ENCODE peak calls at places on chromosomes 12 and 14, in seven cellular contexts. B, U, E, K, M, P and X are unnamed samples.

GRCh38 chr12:64893961-64894360 is 69.5 kb downstream of the TBC1D30 start:
- DNase-seq in U (no peak), P (no peak), B (peak; percentile 78), E (peak; percentile 43), K (peak; percentile 39), M (no peak), X (no peak)

GRCh38 chr12:25615119-25615518 is 62.0 kb upstream of the LMNTD1 start:
- DNase-seq in P (no peak), B (peak; percentile 82), K (peak; percentile 66), U (no peak), M (no peak), E (peak; percentile 90), X (no peak)

GRCh38 chr14:20035938-20036337 is at the start of gene OR4K13:
- DNase-seq in P (no peak), E (no peak), B (no peak), K (no peak), U (no peak), M (no peak), X (no peak)

GRCh38 chr12:92602476-92602875 is 100.3 kb upstream of the PLEKHG7 start:
- DNase-seq in B (peak; percentile 96), M (no peak), K (peak; percentile 41), E (peak; percentile 92), U (no peak), P (no peak), X (no peak)

GRCh38 chr12:20058068-20058467 is 310.3 kb upstream of the PDE3A start:
- DNase-seq in K (no peak), B (no peak), M (no peak), P (no peak), U (no peak), E (no peak), X (no peak)

GRCh38 chr12:47808574-47809380 is 10.9 kb downstream of the HDAC7 start:
- DNase-seq in K (peak; percentile 60), M (no peak), B (peak; percentile 71), E (no peak), P (no peak), U (no peak), X (no peak)

GRCh38 chr14:78519863-78520262 is 349.7 kb downstream of the NRXN3 start:
- DNase-seq in E (peak; percentile 9), P (peak; percentile 39), U (no peak), B (peak; percentile 50), K (peak; percentile 8), M (peak; percentile 62), X (no peak)

GRCh38 chr12:92136883-92137582 is 8.6 kb downstream of the BTG1 start:
- DNase-seq in B (peak; percentile 90), P (no peak), E (peak; percentile 95), M (no peak), U (no peak), K (peak; percentile 68), X (no peak)

GRCh38 chr12:6192604-6193380 is 7.4 kb upstream of the CD9 start:
- DNase-seq in M (no peak), U (no peak), E (no peak), B (no peak), K (no peak), P (no peak), X (no peak)

GRCh38 chr12:62834406-62834805 is 100.5 kb downstream of the PPM1H start:
- DNase-seq in P (no peak), U (no peak), B (no peak), K (no peak), M (no peak), E (peak; percentile 12), X (no peak)

GRCh38 chr14:99576761-99577705 is 27.0 kb downstream of the CCDC85C start:
- DNase-seq in M (no peak), E (no peak), B (no peak), P (no peak), U (no peak), K (no peak), X (no peak)

GRCh38 chr12:76111209-76111749 is 26.8 kb upstream of the NAP1L1 start:
- DNase-seq in P (no peak), B (no peak), E (no peak), K (no peak), U (no peak), M (no peak), X (no peak)

GRCh38 chr12:31234955-31235867 is 90.7 kb downstream of the SINHCAF start:
- DNase-seq in B (peak; percentile 34), K (peak; percentile 36), M (peak; percentile 57), P (no peak), E (peak; percentile 20), U (no peak), X (no peak)

GRCh38 chr12:6104027-6104426 is 20.4 kb downstream of the VWF start:
- DNase-seq in B (no peak), K (no peak), P (no peak), M (no peak), E (no peak), U (no peak), X (no peak)

GRCh38 chr12:77032406-77032805 is 33.0 kb downstream of the E2F7 start:
- DNase-seq in M (no peak), K (no peak), U (no peak), B (peak; percentile 95), P (no peak), E (peak; percentile 16), X (no peak)

GRCh38 chr12:68855111-68855510 is 47.1 kb downstream of the MDM2 start:
- DNase-seq in P (no peak), M (no peak), E (no peak), U (no peak), K (no peak), B (no peak), X (no peak)

GRCh38 chr12:68854078-68854468 is 46.1 kb downstream of the MDM2 start:
- DNase-seq in B (peak; percentile 31), M (no peak), U (no peak), P (no peak), K (no peak), E (peak; percentile 40), X (no peak)

GRCh38 chr12:68854554-68854953 is 46.6 kb downstream of the MDM2 start:
- DNase-seq in K (no peak), M (no peak), P (no peak), E (no peak), B (no peak), U (no peak), X (no peak)

GRCh38 chr12:68856510-68856909 is 48.5 kb downstream of the MDM2 start:
- DNase-seq in K (no peak), E (no peak), P (no peak), M (no peak), U (no peak), B (no peak), X (no peak)

DNA sequence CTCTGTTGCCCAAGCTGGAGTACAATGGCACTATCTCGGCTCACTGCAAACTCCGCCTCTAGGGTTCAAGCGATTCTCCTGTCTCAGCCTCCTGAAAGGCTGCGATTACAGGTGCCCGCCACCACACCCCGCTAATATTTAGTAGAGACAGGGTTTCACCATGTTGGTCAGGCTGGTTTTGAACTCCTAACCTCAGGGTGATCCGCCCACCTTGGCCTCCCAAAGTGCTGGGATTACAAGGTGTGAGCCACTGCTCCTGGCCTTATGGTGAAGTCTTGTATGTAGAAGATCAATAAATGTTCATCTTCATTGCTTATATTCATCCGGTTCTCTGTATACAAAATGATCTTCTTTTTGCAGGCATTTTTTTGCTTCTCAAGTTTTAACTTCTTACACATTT is 47.8 kb downstream of the MDM2 start:
- DNase-seq in B (no peak), P (no peak), U (no peak), E (no peak), K (no peak), M (no peak), X (no peak)
- TF ChIP-seq CTCF in B (no peak), P (no peak), U (no peak), E (no peak), K (no peak), M (no peak), X (no peak)

GRCh38 chr12:83954939-83955601 is 957.5 kb downstream of the SLC6A15 start:
- DNase-seq in K (no peak), M (no peak), U (no peak), E (no peak), P (no peak), B (peak; percentile 34), X (no peak)
- TF ChIP-seq CTCF in K (no peak), M (no peak), U (no peak), E (no peak), P (no peak), B (peak; percentile 57), X (no peak)

GRCh38 chr14:72917420-72917819 is 8.8 kb upstream of the DCAF4 start:
- DNase-seq in B (no peak), P (no peak), K (no peak), E (no peak), M (no peak), U (no peak), X (no peak)

GRCh38 chr14:72924332-72924731 is 1.9 kb upstream of the DCAF4 start:
- DNase-seq in U (no peak), K (no peak), M (no peak), P (no peak), E (no peak), B (no peak), X (no peak)

GRCh38 chr14:72916174-72916573 is 10.1 kb upstream of the DCAF4 start:
- DNase-seq in P (no peak), M (no peak), U (no peak), B (peak; percentile 50), K (no peak), E (no peak), X (no peak)

GRCh38 chr14:72921396-72921795 is 4.9 kb upstream of the DCAF4 start:
- DNase-seq in M (no peak), K (no peak), P (no peak), E (no peak), B (no peak), U (no peak), X (no peak)

GRCh38 chr14:72920008-72920407 is 6.3 kb upstream of the DCAF4 start:
- DNase-seq in B (no peak), U (no peak), K (no peak), M (no peak), E (no peak), P (no peak), X (no peak)
- TF ChIP-seq CTCF in B (no peak), U (no peak), K (peak; percentile 12), M (no peak), E (peak; percentile 4), P (no peak), X (no peak)

GRCh38 chr12:120964298-120964697 is 14.0 kb upstream of the HNF1A start:
- DNase-seq in K (no peak), B (no peak), E (no peak), U (no peak), M (no peak), P (no peak), X (no peak)

GRCh38 chr12:120962487-120963054 is 15.8 kb upstream of the HNF1A start:
- DNase-seq in B (peak; percentile 95), P (no peak), E (no peak), M (no peak), U (no peak), K (no peak), X (no peak)

GRCh38 chr12:120959111-120959878 is 19.0 kb upstream of the HNF1A start:
- DNase-seq in P (no peak), E (no peak), U (no peak), K (no peak), B (no peak), M (no peak), X (no peak)

GRCh38 chr12:120961604-120962486 is 16.5 kb upstream of the HNF1A start:
- DNase-seq in B (peak; percentile 56), M (no peak), P (peak; percentile 89), E (no peak), K (no peak), U (no peak), X (no peak)

DNA sequence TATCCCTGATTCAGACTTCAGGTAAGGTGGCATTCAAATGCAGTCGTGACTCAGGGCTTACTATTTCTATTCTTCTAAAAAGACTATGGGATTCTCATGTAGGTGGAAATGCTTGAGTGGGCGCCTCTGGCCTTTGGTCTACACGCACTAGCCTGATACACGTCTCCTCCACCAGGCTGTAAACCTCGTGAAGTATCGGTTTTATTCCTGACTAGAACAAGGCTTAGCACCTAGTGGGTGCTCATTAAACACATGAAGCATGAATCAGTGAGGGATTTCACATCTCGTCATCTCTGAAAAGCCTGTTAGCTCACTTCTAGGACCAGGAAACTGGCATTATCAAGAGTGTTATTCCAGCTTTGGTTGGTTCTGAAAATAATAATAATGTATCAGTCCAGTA is 17.7 kb upstream of the HNF1A start:
- DNase-seq in P (no peak), E (no peak), K (no peak), M (no peak), B (peak; percentile 61), U (no peak), X (no peak)
- TF ChIP-seq CTCF in P (no peak), E (no peak), K (no peak), M (no peak), B (no peak), U (no peak), X (no peak)